ENCODE peak calls at places on chromosomes 6 and 20, in five cellular contexts. W is GM12864, Y is HepG2, D is OCI-LY7, H is fibroblast of lung. F is an unnamed sample.

GRCh38 chr6:91434135-91434534 is 847.3 kb upstream of the MAP3K7 start:
- DNase-seq in W (no peak), Y (no peak), D (no peak), H (peak), F (no peak)

GRCh38 chr6:28802417-28803336 is 121.1 kb downstream of the TRIM27 start:
- DNase-seq in W (no peak), Y (peak), D (no peak), H (peak), F (no peak)

GRCh38 chr6:158828807-158829206 is 9.6 kb upstream of the EZR start:
- DNase-seq in W (no peak), Y (no peak), D (no peak), H (no peak), F (no peak)

GRCh38 chr6:131966443-131966842 is 15.3 kb upstream of the CCN2 start:
- DNase-seq in W (no peak), Y (no peak), D (no peak), H (peak), F (no peak)

GRCh38 chr20:37925265-37926165 is 22.6 kb downstream of the VSTM2L start:
- DNase-seq in W (no peak), Y (no peak), D (no peak), H (no peak), F (no peak)

GRCh38 chr20:16528078-16528477 is 45.2 kb downstream of the KIF16B start:
- DNase-seq in W (no peak), Y (peak), D (no peak), H (peak), F (peak)

GRCh38 chr6:138293996-138294395 is 75.7 kb upstream of the PBOV1 start:
- DNase-seq in W (no peak), Y (no peak), D (no peak), H (peak), F (no peak)

GRCh38 chr6:107235521-107235920 is 120.2 kb upstream of the BEND3 start:
- DNase-seq in W (no peak), Y (no peak), D (no peak), H (no peak), F (no peak)

GRCh38 chr6:157994126-157994795 is 12.6 kb downstream of the SYNJ2 start:
- DNase-seq in W (no peak), Y (peak), D (no peak), H (no peak), F (no peak)

GRCh38 chr20:13430346-13431002 is 208.3 kb downstream of the TASP1 start:
- DNase-seq in W (peak), Y (peak), D (peak), H (peak), F (no peak)

GRCh38 chr20:53679597-53680309 is 86.1 kb upstream of the ZNF217 start:
- DNase-seq in W (no peak), Y (peak), D (no peak), H (peak), F (no peak)

GRCh38 chr6:17015144-17015543 is 86.7 kb upstream of the STMND1 start:
- DNase-seq in W (peak), Y (no peak), D (no peak), H (peak), F (no peak)

DNA sequence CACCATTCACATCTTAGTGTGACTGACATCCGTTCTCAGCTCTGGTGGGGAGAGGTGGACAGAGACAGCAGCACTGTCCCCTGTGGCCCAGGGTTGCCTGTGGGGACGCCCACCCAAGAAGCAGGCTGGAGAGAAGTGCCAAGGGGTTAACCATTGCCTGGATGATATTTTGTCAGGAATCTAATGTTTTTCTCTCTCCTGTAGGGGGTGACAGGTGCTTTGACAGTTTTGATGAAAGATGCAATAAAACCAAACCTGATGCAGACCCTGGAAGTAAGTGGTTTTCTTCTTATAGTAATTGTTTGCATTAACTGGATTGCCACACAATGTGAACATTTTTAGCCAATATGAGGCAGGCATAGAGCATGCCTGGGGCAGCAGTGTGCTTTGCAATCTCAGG is 99.3 kb downstream of the MTHFD1L start:
- DNase-seq in W (no peak), Y (no peak), D (no peak), H (no peak), F (no peak)
- TF ChIP-seq CTCF in W (no peak), Y (no peak), D (peak), H (no peak), F (no peak)

GRCh38 chr20:3088031-3088430 is 3.5 kb upstream of the AVP start:
- DNase-seq in W (no peak), Y (no peak), D (no peak), H (no peak), F (no peak)

GRCh38 chr20:3094848-3095629 is 10.5 kb upstream of the AVP start:
- DNase-seq in W (no peak), Y (no peak), D (no peak), H (no peak), F (no peak)

GRCh38 chr20:3092611-3093379 is 8.3 kb upstream of the AVP start:
- DNase-seq in W (no peak), Y (no peak), D (no peak), H (peak), F (no peak)

GRCh38 chr20:3090565-3090964 is 6.0 kb upstream of the AVP start:
- DNase-seq in W (no peak), Y (no peak), D (peak), H (no peak), F (no peak)

DNA sequence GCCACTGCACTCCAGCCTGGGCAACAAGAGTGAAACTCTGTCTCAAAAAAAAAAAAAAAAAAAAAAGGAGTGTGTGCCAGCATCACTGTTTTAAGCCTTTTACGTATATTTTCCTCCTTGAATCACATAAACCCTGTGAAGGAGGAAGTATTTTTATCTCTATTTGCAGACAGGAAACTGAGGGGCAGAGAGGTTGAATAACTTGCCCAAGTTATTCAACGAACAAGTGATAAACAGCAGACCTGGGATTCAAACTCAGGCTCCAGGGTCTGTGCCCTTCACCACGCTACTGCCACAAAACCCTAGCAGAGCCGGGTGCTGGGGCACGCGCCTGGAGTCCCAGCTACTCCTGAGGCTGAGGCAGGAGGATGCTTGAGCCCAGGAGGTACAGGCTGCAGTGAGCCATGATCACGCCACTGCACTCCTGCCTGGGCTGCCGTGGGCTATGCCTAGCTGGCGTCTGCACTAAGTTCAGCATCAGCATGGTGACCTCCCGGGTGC is 9.4 kb upstream of the AVP start:
- DNase-seq in W (no peak), Y (no peak), D (no peak), H (no peak), F (no peak)
- H3K4me3 ChIP-seq in W (no peak), Y (no peak), D (no peak), H (no peak), F (no peak)

GRCh38 chr6:143539723-143540122 is 28.2 kb upstream of the FUCA2 start:
- DNase-seq in W (no peak), Y (no peak), D (no peak), H (no peak), F (no peak)
- TF ChIP-seq CTCF in W (no peak), Y (no peak), D (no peak), H (no peak), F (no peak)

DNA sequence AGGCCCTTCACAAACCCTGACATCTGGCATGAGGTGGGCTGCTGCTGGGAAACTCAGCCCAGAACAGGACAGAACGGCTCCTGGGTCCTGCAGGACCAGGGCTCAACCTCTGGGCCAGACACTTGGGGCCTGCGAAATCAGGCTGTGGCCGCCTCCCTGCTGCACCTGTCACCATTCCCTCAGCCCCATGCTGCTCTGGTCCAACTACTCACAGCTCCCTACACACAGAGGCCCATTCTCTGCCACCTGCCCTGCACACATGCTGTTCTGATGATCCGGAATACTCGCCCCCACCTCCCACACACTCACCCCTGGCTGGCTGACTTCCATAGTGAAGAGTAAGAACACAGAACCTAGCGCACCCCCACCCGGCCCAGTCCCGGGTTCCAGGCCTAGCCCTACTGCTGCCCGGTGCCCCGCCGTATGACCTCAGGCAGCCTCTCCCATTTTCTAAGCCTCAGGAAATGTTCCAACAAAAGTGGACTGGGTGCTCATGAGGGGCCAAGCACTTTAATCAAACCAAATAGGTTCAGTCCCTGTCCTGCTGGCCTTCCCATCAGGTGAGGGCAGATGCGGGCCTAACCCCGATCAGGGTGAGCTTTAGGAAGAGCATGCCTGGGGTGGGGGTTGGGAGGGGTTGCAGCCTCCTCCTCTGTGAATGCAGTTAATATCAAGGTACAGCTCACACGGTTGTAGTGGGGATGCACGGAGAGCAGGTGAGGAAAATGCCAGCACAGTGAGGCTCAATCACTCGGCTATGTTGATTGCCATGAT is 3.9 kb downstream of the PEDS1 start:
- DNase-seq in W (no peak), Y (no peak), D (no peak), H (no peak), F (no peak)
- H3K4me3 ChIP-seq in W (no peak), Y (no peak), D (no peak), H (no peak), F (no peak)

GRCh38 chr6:117776441-117776840 is 101.2 kb downstream of the NUS1 start:
- DNase-seq in W (no peak), Y (peak), D (no peak), H (peak), F (no peak)
- TF ChIP-seq CTCF in W (peak), Y (peak), D (peak), H (peak), F (no peak)

GRCh38 chr20:33418033-33418432 is 16.7 kb upstream of the CDK5RAP1 start:
- DNase-seq in W (no peak), Y (no peak), D (no peak), H (no peak), F (no peak)
- H3K4me3 ChIP-seq in W (no peak), Y (no peak), D (no peak), H (no peak), F (no peak)

F was measured in AG04449.